ENCODE peak calls at places on chromosomes 5 and 9, in seven cellular contexts. One of them, this sample, is unnamed.

GRCh38 chr9:37994639-37995347 is 74.2 kb downstream of the SHB start:
- DNase-seq in mesendoderm: no peak
- DNase-seq in RWPE1: peak
- DNase-seq in aorta: peak
- DNase-seq in pancreas: peak
- DNase-seq in adrenal gland: peak
- DNase-seq in NCI-H1694: peak
- DNase-seq in this sample: no peak

GRCh38 chr5:34804913-34805312 is 34.1 kb upstream of the TTC23L start:
- DNase-seq in aorta: no peak
- DNase-seq in adrenal gland: no peak
- DNase-seq in mesendoderm: no peak
- DNase-seq in pancreas: no peak
- DNase-seq in RWPE1: no peak
- DNase-seq in NCI-H1694: no peak
- DNase-seq in this sample: no peak

GRCh38 chr5:6503342-6503741 is 54.7 kb downstream of the UBE2QL1 start:
- DNase-seq in pancreas: no peak
- DNase-seq in RWPE1: no peak
- DNase-seq in adrenal gland: no peak
- DNase-seq in NCI-H1694: no peak
- DNase-seq in aorta: no peak
- DNase-seq in mesendoderm: no peak
- DNase-seq in this sample: no peak

GRCh38 chr9:127204771-127205470 is 59.7 kb upstream of the GARNL3 start:
- DNase-seq in NCI-H1694: peak
- DNase-seq in pancreas: no peak
- DNase-seq in aorta: peak
- DNase-seq in mesendoderm: peak
- DNase-seq in RWPE1: peak
- DNase-seq in adrenal gland: peak
- DNase-seq in this sample: no peak

GRCh38 chr5:41835625-41836024 is 34.6 kb downstream of the OXCT1 start:
- DNase-seq in adrenal gland: peak
- DNase-seq in NCI-H1694: no peak
- DNase-seq in mesendoderm: peak
- DNase-seq in pancreas: no peak
- DNase-seq in aorta: peak
- DNase-seq in RWPE1: peak
- DNase-seq in this sample: peak

GRCh38 chr5:132759114-132760042 is 12.2 kb downstream of the CCNI2 start:
- DNase-seq in RWPE1: no peak
- DNase-seq in adrenal gland: no peak
- DNase-seq in pancreas: no peak
- DNase-seq in mesendoderm: peak
- DNase-seq in NCI-H1694: no peak
- DNase-seq in aorta: no peak
- DNase-seq in this sample: no peak

GRCh38 chr5:35990941-35991592 is at the start of gene UGT3A1:
- DNase-seq in RWPE1: peak
- DNase-seq in NCI-H1694: no peak
- DNase-seq in adrenal gland: no peak
- DNase-seq in pancreas: no peak
- DNase-seq in mesendoderm: peak
- DNase-seq in aorta: no peak
- DNase-seq in this sample: peak

GRCh38 chr5:66958984-66959641 is 237.5 kb downstream of the CD180 start:
- DNase-seq in pancreas: peak
- DNase-seq in RWPE1: peak
- DNase-seq in adrenal gland: peak
- DNase-seq in NCI-H1694: peak
- DNase-seq in aorta: no peak
- DNase-seq in mesendoderm: peak
- DNase-seq in this sample: no peak

GRCh38 chr5:155689403-155689802 is 637.6 kb upstream of the SGCD start:
- DNase-seq in mesendoderm: no peak
- DNase-seq in aorta: no peak
- DNase-seq in adrenal gland: no peak
- DNase-seq in pancreas: no peak
- DNase-seq in RWPE1: no peak
- DNase-seq in NCI-H1694: no peak
- DNase-seq in this sample: no peak

GRCh38 chr9:135275163-135275925 is 187.9 kb downstream of the OLFM1 start:
- DNase-seq in pancreas: peak
- DNase-seq in RWPE1: no peak
- DNase-seq in NCI-H1694: no peak
- DNase-seq in adrenal gland: no peak
- DNase-seq in aorta: no peak
- DNase-seq in mesendoderm: no peak
- DNase-seq in this sample: no peak

GRCh38 chr9:112403802-112404201 is 23.9 kb downstream of the HSDL2 start:
- DNase-seq in NCI-H1694: no peak
- DNase-seq in aorta: no peak
- DNase-seq in pancreas: no peak
- DNase-seq in mesendoderm: no peak
- DNase-seq in RWPE1: no peak
- DNase-seq in adrenal gland: no peak
- DNase-seq in this sample: no peak

GRCh38 chr9:70421272-70422180 is 7.1 kb upstream of the KLF9 start:
- DNase-seq in RWPE1: no peak
- DNase-seq in mesendoderm: peak
- DNase-seq in NCI-H1694: no peak
- DNase-seq in aorta: no peak
- DNase-seq in pancreas: peak
- DNase-seq in adrenal gland: no peak
- DNase-seq in this sample: no peak

GRCh38 chr5:69498384-69498783 is 5.8 kb downstream of the OCLN start:
- DNase-seq in aorta: no peak
- DNase-seq in mesendoderm: peak
- DNase-seq in adrenal gland: no peak
- DNase-seq in NCI-H1694: no peak
- DNase-seq in pancreas: no peak
- DNase-seq in RWPE1: no peak
- DNase-seq in this sample: no peak

GRCh38 chr5:142262683-142263082 is 62.1 kb downstream of the SPRY4 start:
- DNase-seq in aorta: no peak
- DNase-seq in NCI-H1694: no peak
- DNase-seq in pancreas: no peak
- DNase-seq in RWPE1: no peak
- DNase-seq in adrenal gland: no peak
- DNase-seq in mesendoderm: no peak
- DNase-seq in this sample: no peak

GRCh38 chr9:110224583-110224982 is 16.6 kb upstream of the C9orf152 start:
- DNase-seq in adrenal gland: no peak
- DNase-seq in NCI-H1694: no peak
- DNase-seq in RWPE1: no peak
- DNase-seq in pancreas: no peak
- DNase-seq in aorta: no peak
- DNase-seq in mesendoderm: no peak
- DNase-seq in this sample: no peak

GRCh38 chr5:73298251-73299016 is 125.4 kb downstream of the TMEM174 start:
- DNase-seq in aorta: no peak
- DNase-seq in adrenal gland: no peak
- DNase-seq in RWPE1: no peak
- DNase-seq in mesendoderm: no peak
- DNase-seq in NCI-H1694: no peak
- DNase-seq in pancreas: no peak
- DNase-seq in this sample: peak

GRCh38 chr5:134289509-134290113 is 63.7 kb upstream of the PPP2CA start:
- DNase-seq in aorta: no peak
- DNase-seq in adrenal gland: peak
- DNase-seq in RWPE1: peak
- DNase-seq in mesendoderm: peak
- DNase-seq in NCI-H1694: peak
- DNase-seq in pancreas: peak
- DNase-seq in this sample: peak

GRCh38 chr9:1604942-1605560 is 410.1 kb upstream of the SMARCA2 start:
- DNase-seq in NCI-H1694: peak
- DNase-seq in RWPE1: peak
- DNase-seq in adrenal gland: no peak
- DNase-seq in pancreas: no peak
- DNase-seq in aorta: no peak
- DNase-seq in mesendoderm: peak
- DNase-seq in this sample: peak

GRCh38 chr5:1759378-1759970 is 40.2 kb downstream of the MRPL36 start:
- DNase-seq in aorta: peak
- DNase-seq in mesendoderm: no peak
- DNase-seq in RWPE1: no peak
- DNase-seq in NCI-H1694: no peak
- DNase-seq in adrenal gland: no peak
- DNase-seq in pancreas: peak
- DNase-seq in this sample: no peak

GRCh38 chr5:113181853-113182490 is 205.4 kb downstream of the DCP2 start:
- DNase-seq in aorta: no peak
- DNase-seq in NCI-H1694: no peak
- DNase-seq in adrenal gland: no peak
- DNase-seq in mesendoderm: no peak
- DNase-seq in pancreas: no peak
- DNase-seq in RWPE1: no peak
- DNase-seq in this sample: no peak

GRCh38 chr9:136840140-136840876 is 2.0 kb upstream of the AJM1 start:
- DNase-seq in pancreas: no peak
- DNase-seq in mesendoderm: no peak
- DNase-seq in RWPE1: peak
- DNase-seq in NCI-H1694: no peak
- DNase-seq in adrenal gland: no peak
- DNase-seq in aorta: no peak
- DNase-seq in this sample: no peak

GRCh38 chr5:5891350-5891749 is 468.9 kb downstream of the ICE1 start:
- DNase-seq in aorta: no peak
- DNase-seq in RWPE1: peak
- DNase-seq in adrenal gland: no peak
- DNase-seq in NCI-H1694: no peak
- DNase-seq in pancreas: no peak
- DNase-seq in mesendoderm: peak
- DNase-seq in this sample: no peak

GRCh38 chr5:127814225-127814973 is 111.2 kb downstream of the CCDC192 start:
- DNase-seq in mesendoderm: no peak
- DNase-seq in NCI-H1694: no peak
- DNase-seq in pancreas: no peak
- DNase-seq in RWPE1: no peak
- DNase-seq in aorta: no peak
- DNase-seq in adrenal gland: no peak
- DNase-seq in this sample: no peak

GRCh38 chr5:147046226-147046625 is 167.7 kb upstream of the PPP2R2B start:
- DNase-seq in mesendoderm: peak
- DNase-seq in pancreas: no peak
- DNase-seq in aorta: no peak
- DNase-seq in RWPE1: no peak
- DNase-seq in adrenal gland: peak
- DNase-seq in NCI-H1694: no peak
- DNase-seq in this sample: no peak

GRCh38 chr9:18826248-18826647 is 206.8 kb downstream of the SAXO1 start:
- DNase-seq in RWPE1: no peak
- DNase-seq in adrenal gland: no peak
- DNase-seq in pancreas: no peak
- DNase-seq in NCI-H1694: no peak
- DNase-seq in mesendoderm: peak
- DNase-seq in aorta: no peak
- DNase-seq in this sample: no peak

GRCh38 chr5:171647043-171647899 is 138.3 kb upstream of the SMIM23 start:
- DNase-seq in pancreas: no peak
- DNase-seq in adrenal gland: peak
- DNase-seq in NCI-H1694: peak
- DNase-seq in aorta: no peak
- DNase-seq in mesendoderm: peak
- DNase-seq in RWPE1: peak
- DNase-seq in this sample: no peak

GRCh38 chr9:113587471-113588031 is 124.0 kb downstream of the RGS3 start:
- DNase-seq in adrenal gland: no peak
- DNase-seq in mesendoderm: peak
- DNase-seq in RWPE1: no peak
- DNase-seq in pancreas: no peak
- DNase-seq in aorta: peak
- DNase-seq in NCI-H1694: no peak
- DNase-seq in this sample: no peak

GRCh38 chr5:136123236-136123768 is 9.3 kb upstream of the SMAD5 start:
- DNase-seq in aorta: no peak
- DNase-seq in RWPE1: peak
- DNase-seq in NCI-H1694: no peak
- DNase-seq in mesendoderm: no peak
- DNase-seq in pancreas: no peak
- DNase-seq in adrenal gland: no peak
- DNase-seq in this sample: no peak

GRCh38 chr5:179858241-179858585 is 404 bp downstream of the MRNIP start:
- DNase-seq in RWPE1: peak
- DNase-seq in pancreas: no peak
- DNase-seq in mesendoderm: peak
- DNase-seq in NCI-H1694: no peak
- DNase-seq in aorta: peak
- DNase-seq in adrenal gland: peak
- DNase-seq in this sample: no peak

This sample was measured in neuronal stem cell.